ENCODE peak calls at places on chromosomes 4 and X, in five cellular contexts. Y is H1, V is GM23248, D is GM12878, M is neural progenitor cell. I is an unnamed sample.

GRCh38 chrX:46589977-46590723 is 16.6 kb downstream of the CHST7 start:
- DNase-seq in Y (no peak), V (peak; percentile 82), D (no peak), M (no peak), I (no peak)

GRCh38 chr4:8010618-8011017 is 71.0 kb upstream of the AFAP1 start:
- DNase-seq in Y (no peak), V (no peak), D (no peak), M (peak; percentile 71), I (no peak)

GRCh38 chr4:5812506-5813229 is 80.2 kb downstream of the CRMP1 start:
- DNase-seq in Y (no peak), V (peak; percentile 85), D (no peak), M (peak; percentile 81), I (peak; percentile 17)

GRCh38 chr4:169774466-169775445 is 17.0 kb upstream of the HPF1 start:
- DNase-seq in Y (peak; percentile 53), V (peak; percentile 16), D (no peak), M (peak; percentile 9), I (no peak)

GRCh38 chr4:26729547-26729946 is 131.1 kb upstream of the STIM2 start:
- DNase-seq in Y (no peak), V (no peak), D (no peak), M (no peak), I (no peak)

GRCh38 chrX:11472879-11473278 is 179.7 kb downstream of the AMELX start:
- DNase-seq in Y (no peak), V (no peak), D (no peak), M (no peak), I (no peak)

GRCh38 chrX:17553451-17553850 is 178.5 kb downstream of the NHS start:
- DNase-seq in Y (no peak), V (peak; percentile 79), D (no peak), M (no peak), I (peak; percentile 41)

GRCh38 chr4:31366041-31366440 is 645.9 kb downstream of the PCDH7 start:
- DNase-seq in Y (no peak), V (peak; percentile 1), D (no peak), M (no peak), I (no peak)

GRCh38 chr4:152536545-152537182 is 772 bp upstream of the FBXW7 start:
- DNase-seq in Y (no peak), V (peak; percentile 73), D (no peak), M (peak; percentile 56), I (no peak)

GRCh38 chr4:36640876-36641275 is 359.5 kb downstream of the DTHD1 start:
- DNase-seq in Y (no peak), V (no peak), D (no peak), M (no peak), I (no peak)

GRCh38 chrX:71619193-71619592 is 882 bp upstream of the CXCR3 start:
- DNase-seq in Y (no peak), V (no peak), D (no peak), M (no peak), I (no peak)

GRCh38 chrX:19350831-19351447 is 7.2 kb downstream of the PDHA1 start:
- DNase-seq in Y (no peak), V (no peak), D (no peak), M (no peak), I (no peak)

GRCh38 chr4:73599182-73599581 is 21.1 kb downstream of the RASSF6 start:
- DNase-seq in Y (peak; percentile 52), V (peak; percentile 31), D (no peak), M (peak; percentile 39), I (peak; percentile 78)

GRCh38 chrX:47187106-47187677 is 6.4 kb upstream of the UBA1 start:
- DNase-seq in Y (no peak), V (no peak), D (no peak), M (no peak), I (no peak)

GRCh38 chr4:145083891-145084640 is 13.9 kb downstream of the ANAPC10 start:
- DNase-seq in Y (no peak), V (peak; percentile 6), D (no peak), M (no peak), I (no peak)

GRCh38 chr4:54585321-54586000 is 72.3 kb upstream of the KIT start:
- DNase-seq in Y (no peak), V (peak; percentile 84), D (no peak), M (no peak), I (no peak)

GRCh38 chr4:74109116-74109791 is 10.3 kb upstream of the CXCL2 start:
- DNase-seq in Y (no peak), V (peak; percentile 97), D (no peak), M (peak; percentile 28), I (peak; percentile 92)

GRCh38 chr4:2261110-2261852 is 628 bp downstream of the MXD4 start:
- DNase-seq in Y (peak; percentile 78), V (peak; percentile 87), D (no peak), M (peak; percentile 74), I (no peak)

GRCh38 chrX:129529685-129530281 is 6.5 kb upstream of the SMARCA1 start:
- DNase-seq in Y (no peak), V (peak; percentile 14), D (no peak), M (no peak), I (no peak)

GRCh38 chr4:137514401-137515116 is 17.7 kb downstream of the PCDH18 start:
- DNase-seq in Y (no peak), V (peak; percentile 23), D (no peak), M (no peak), I (no peak)

GRCh38 chrX:12007881-12008280 is 130.4 kb upstream of the FRMPD4 start:
- DNase-seq in Y (no peak), V (peak; percentile 65), D (no peak), M (no peak), I (peak; percentile 32)

GRCh38 chrX:11437642-11438379 is 144.6 kb downstream of the AMELX start:
- DNase-seq in Y (no peak), V (peak; percentile 77), D (no peak), M (no peak), I (no peak)

GRCh38 chrX:65034641-65035450 is 58.6 kb upstream of the ZC4H2 start:
- DNase-seq in Y (peak; percentile 79), V (peak; percentile 91), D (no peak), M (peak; percentile 93), I (no peak)

GRCh38 chr4:54632537-54632936 is 25.2 kb upstream of the KIT start:
- DNase-seq in Y (no peak), V (no peak), D (no peak), M (no peak), I (no peak)

GRCh38 chr4:183422962-183423653 is 21.3 kb upstream of the CDKN2AIP start:
- DNase-seq in Y (no peak), V (peak; percentile 64), D (no peak), M (no peak), I (peak; percentile 68)

GRCh38 chr4:95549246-95550138 is 719 bp upstream of the UNC5C start:
- DNase-seq in Y (peak; percentile 75), V (peak; percentile 19), D (peak; percentile 38), M (peak; percentile 70), I (no peak)

GRCh38 chr4:24573582-24573981 is 10.8 kb downstream of the DHX15 start:
- DNase-seq in Y (no peak), V (no peak), D (no peak), M (no peak), I (no peak)

GRCh38 chrX:68719904-68720614 is 72.6 kb downstream of the STARD8 start:
- DNase-seq in Y (no peak), V (peak; percentile 11), D (no peak), M (peak; percentile 17), I (no peak)

GRCh38 chrX:135652602-135653001 is 60.8 kb upstream of the CT45A1 start:
- DNase-seq in Y (no peak), V (no peak), D (no peak), M (no peak), I (no peak)

GRCh38 chr4:188660796-188661195 is 521.6 kb downstream of the TRIML1 start:
- DNase-seq in Y (no peak), V (no peak), D (no peak), M (no peak), I (no peak)

GRCh38 chr4:148273501-148273986 is 168.7 kb downstream of the NR3C2 start:
- DNase-seq in Y (no peak), V (no peak), D (no peak), M (no peak), I (no peak)

GRCh38 chr4:9765091-9765490 is 16.3 kb upstream of the DRD5 start:
- DNase-seq in Y (peak; percentile 75), V (peak; percentile 40), D (no peak), M (peak; percentile 50), I (peak; percentile 1)

GRCh38 chr4:78529569-78530209 is 21.9 kb upstream of the ANXA3 start:
- DNase-seq in Y (no peak), V (peak; percentile 86), D (no peak), M (no peak), I (no peak)

GRCh38 chr4:126687655-126688358 is 945.0 kb upstream of the INTU start:
- DNase-seq in Y (no peak), V (peak; percentile 43), D (no peak), M (no peak), I (no peak)

DNA sequence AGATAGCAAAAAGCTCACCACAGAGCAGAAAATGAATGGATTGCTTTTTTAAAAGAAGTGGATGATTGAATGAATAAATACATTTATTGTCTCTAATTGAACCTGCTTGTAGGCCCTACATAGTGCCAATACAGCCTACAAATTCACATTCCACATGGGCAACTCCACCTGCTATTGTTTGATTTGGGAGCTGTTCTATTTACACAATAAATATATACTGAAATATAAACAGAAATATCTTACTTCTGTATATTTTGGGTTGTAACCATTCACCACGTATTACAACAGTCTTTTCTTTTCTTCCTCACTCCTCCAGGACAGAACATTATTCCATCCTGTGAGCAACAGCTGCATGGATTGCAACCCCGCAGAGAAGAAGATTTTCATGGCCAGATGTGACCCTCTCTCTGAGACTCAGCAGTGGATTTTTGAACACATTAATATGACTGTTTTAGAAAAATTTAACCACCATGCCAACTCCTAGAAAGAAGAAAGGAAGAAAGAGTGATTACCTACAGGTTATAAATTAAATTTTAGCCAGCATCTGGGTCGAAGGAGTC is 128.9 kb upstream of the GALNT7 start:
- DNase-seq in Y (no peak), V (no peak), D (no peak), M (no peak), I (no peak)
- H3K4me3 ChIP-seq in Y (no peak overlapping the region), V (no peak overlapping the region), D (no peak overlapping the region), M (no peak overlapping the region), I (no peak overlapping the region)

GRCh38 chr4:100093091-100093866 is 97.0 kb downstream of the DDIT4L start:
- DNase-seq in Y (peak; percentile 81), V (peak; percentile 94), D (peak; percentile 43), M (peak; percentile 93), I (peak; percentile 44)
- H3K27ac ChIP-seq in Y (peak overlapping the region; percentile 60), V (no peak overlapping the region), D (no peak overlapping the region), M (peak overlapping the region; percentile 17), I (peak overlapping the region; percentile 41)

GRCh38 chrX:9622128-9622527 is 143.5 kb downstream of the GPR143 start:
- DNase-seq in Y (no peak), V (no peak), D (no peak), M (no peak), I (no peak)
- H4K20me1 ChIP-seq in Y (no peaks in the 10 kb centered on the region), V (no peaks in the 10 kb centered on the region), D (no peaks in the 10 kb centered on the region), M (no peaks in the 10 kb centered on the region), I (no peaks in the 10 kb centered on the region)

GRCh38 chr4:21952549-21952948 is 4.0 kb upstream of the KCNIP4 start:
- DNase-seq in Y (no peak), V (no peak), D (peak; percentile 4), M (no peak), I (no peak)

GRCh38 chr4:21946858-21947257 is 1.7 kb downstream of the KCNIP4 start:
- DNase-seq in Y (no peak), V (no peak), D (no peak), M (no peak), I (no peak)

GRCh38 chr4:21949073-21949457 is 493 bp upstream of the KCNIP4 start:
- DNase-seq in Y (peak; percentile 60), V (peak; percentile 33), D (no peak), M (peak; percentile 46), I (no peak)

GRCh38 chr4:21947768-21948346 is 715 bp downstream of the KCNIP4 start:
- DNase-seq in Y (no peak), V (peak; percentile 3), D (no peak), M (no peak), I (no peak)

GRCh38 chr4:21948347-21949072 is at the start of gene KCNIP4:
- DNase-seq in Y (peak; percentile 77), V (peak; percentile 63), D (no peak), M (peak; percentile 83), I (no peak)
- H3K4me3 ChIP-seq in Y (peak within 1 kb of the TSS; percentile 56), V (peak within 1 kb of the TSS; percentile 73), D (no peak within 1 kb of the TSS), M (peak within 1 kb of the TSS; percentile 78), I (peak within 1 kb of the TSS; percentile 26)

I was measured in keratinocyte.